ENCODE peak calls at places on chromosomes 6 and 20, in six cellular contexts. V is GM12878, Z is A549, W is endothelial cell of umbilical vein, O is K562, A is HepG2. Y is an unnamed sample.

GRCh38 chr6:149128489-149129145 is 188.9 kb upstream of the TAB2 start:
- DNase-seq in V (no peak), Z (no peak), W (peak), O (peak), A (no peak), Y (no peak)

GRCh38 chr6:91720323-91720722 is 1133.5 kb upstream of the MAP3K7 start:
- DNase-seq in V (no peak), Z (no peak), W (no peak), O (no peak), A (no peak), Y (no peak)

GRCh38 chr20:50873518-50873959 is 57.7 kb downstream of the ADNP start:
- DNase-seq in V (no peak), Z (no peak), W (no peak), O (no peak), A (no peak), Y (no peak)

GRCh38 chr20:9949563-9949962 is 85.2 kb upstream of the ANKEF1 start:
- DNase-seq in V (no peak), Z (no peak), W (peak), O (no peak), A (no peak), Y (no peak)

GRCh38 chr20:50341880-50342637 is 151.4 kb downstream of the CEBPB start:
- DNase-seq in V (no peak), Z (no peak), W (no peak), O (no peak), A (no peak), Y (peak)

GRCh38 chr6:17492350-17492749 is 99.0 kb downstream of the CAP2 start:
- DNase-seq in V (no peak), Z (no peak), W (peak), O (no peak), A (no peak), Y (no peak)

GRCh38 chr20:56443654-56444540 is 24.5 kb upstream of the RTF2 start:
- DNase-seq in V (no peak), Z (no peak), W (no peak), O (no peak), A (peak), Y (no peak)

GRCh38 chr20:38790210-38791053 is 15.1 kb upstream of the PPP1R16B start:
- DNase-seq in V (no peak), Z (peak), W (peak), O (peak), A (peak), Y (peak)

GRCh38 chr6:83592770-83593394 is 80.5 kb downstream of the PRSS35 start:
- DNase-seq in V (peak), Z (peak), W (peak), O (peak), A (peak), Y (peak)

GRCh38 chr6:64012351-64013060 is 376.9 kb downstream of the PHF3 start:
- DNase-seq in V (no peak), Z (peak), W (no peak), O (no peak), A (peak), Y (peak)

GRCh38 chr6:147560670-147561069 is 52.2 kb downstream of the SAMD5 start:
- DNase-seq in V (no peak), Z (no peak), W (no peak), O (no peak), A (no peak), Y (no peak)

GRCh38 chr20:5041433-5041832 is 40.1 kb upstream of the SLC23A2 start:
- DNase-seq in V (no peak), Z (no peak), W (no peak), O (no peak), A (no peak), Y (peak)

GRCh38 chr20:5036828-5037227 is 35.5 kb upstream of the SLC23A2 start:
- DNase-seq in V (no peak), Z (no peak), W (no peak), O (no peak), A (no peak), Y (no peak)

GRCh38 chr20:5040345-5040744 is 39.0 kb upstream of the SLC23A2 start:
- DNase-seq in V (no peak), Z (no peak), W (no peak), O (no peak), A (no peak), Y (no peak)

GRCh38 chr20:5039889-5040288 is 38.6 kb upstream of the SLC23A2 start:
- DNase-seq in V (no peak), Z (no peak), W (no peak), O (no peak), A (no peak), Y (no peak)

DNA sequence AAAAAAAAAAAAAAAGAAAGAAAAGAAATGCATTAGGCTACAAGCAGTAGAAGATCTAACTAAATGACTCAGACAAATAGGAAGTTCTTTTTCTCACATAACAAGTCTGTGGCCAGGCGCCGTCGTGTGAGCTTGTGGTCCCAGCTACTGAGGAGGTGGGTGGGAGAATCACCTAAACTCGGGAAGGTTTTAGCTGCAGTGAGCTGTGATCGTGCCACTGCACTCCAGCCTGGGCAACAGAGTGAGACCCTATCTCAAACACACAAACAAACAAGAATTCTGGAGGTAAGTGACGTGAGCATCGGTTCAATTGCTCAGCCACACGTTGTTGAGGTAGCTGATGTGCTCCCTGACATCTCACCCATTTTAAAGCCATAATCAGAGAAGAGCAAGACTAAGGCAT is 37.9 kb upstream of the SLC23A2 start:
- DNase-seq in V (peak), Z (no peak), W (no peak), O (no peak), A (no peak), Y (peak)
- TF ChIP-seq MYC in V (no peak), Z (no peak), W (no peak), O (no peak), A (no peak), Y (no peak)

DNA sequence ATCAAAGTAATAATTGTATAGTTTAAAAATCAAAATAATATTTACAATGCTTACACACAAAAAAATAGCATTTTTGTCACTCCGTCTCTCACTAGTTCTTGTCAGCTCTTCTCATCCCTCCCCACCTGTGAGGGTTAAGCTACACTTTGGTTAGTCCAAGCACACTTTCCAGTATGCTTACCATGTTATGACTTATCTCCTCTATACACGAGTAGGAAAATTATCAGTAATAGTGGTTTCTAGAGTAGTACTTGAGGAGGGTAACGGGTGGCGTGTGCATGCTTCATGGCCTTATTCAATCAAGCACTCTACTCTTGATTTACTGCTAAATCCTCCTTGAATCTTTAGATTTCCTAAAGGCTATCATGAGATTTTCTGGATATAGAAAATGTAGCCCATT is 443.7 kb downstream of the UTRN start:
- DNase-seq in V (no peak), Z (no peak), W (no peak), O (no peak), A (no peak), Y (no peak)
- H3K4me3 ChIP-seq in V (no peak), Z (no peak), W (no peak), O (no peak), A (no peak), Y (no peak)

GRCh38 chr20:63054103-63054474 is 47.3 kb upstream of the BHLHE23 start:
- DNase-seq in V (no peak), Z (no peak), W (no peak), O (peak), A (no peak), Y (no peak)

GRCh38 chr20:63056236-63057132 is 49.7 kb upstream of the BHLHE23 start:
- DNase-seq in V (no peak), Z (no peak), W (peak), O (peak), A (no peak), Y (peak)

GRCh38 chr20:63055575-63056235 is 48.9 kb upstream of the BHLHE23 start:
- DNase-seq in V (no peak), Z (no peak), W (no peak), O (no peak), A (no peak), Y (no peak)

GRCh38 chr20:63053430-63054102 is 46.8 kb upstream of the BHLHE23 start:
- DNase-seq in V (no peak), Z (no peak), W (no peak), O (peak), A (no peak), Y (no peak)

GRCh38 chr20:63054695-63055240 is 48.0 kb upstream of the BHLHE23 start:
- DNase-seq in V (no peak), Z (no peak), W (no peak), O (no peak), A (no peak), Y (no peak)
- TF ChIP-seq MAX in V (no peak), Z (no peak), W (no peak), O (no peak), A (no peak), Y (no peak)

GRCh38 chr6:143400258-143401059 is 50.0 kb downstream of the ADAT2 start:
- DNase-seq in V (no peak), Z (no peak), W (no peak), O (no peak), A (peak), Y (peak)
- TF ChIP-seq MYC in V (no peak), Z (no peak), W (no peak), O (no peak), A (no peak), Y (no peak)

GRCh38 chr6:111486475-111486874 is 3.5 kb upstream of the REV3L start:
- DNase-seq in V (no peak), Z (no peak), W (no peak), O (no peak), A (no peak), Y (no peak)
- H3K4me3 ChIP-seq in V (no peak), Z (no peak), W (no peak), O (no peak), A (no peak), Y (no peak)

GRCh38 chr6:159086033-159086618 is 41.3 kb upstream of the TAGAP start:
- DNase-seq in V (no peak), Z (no peak), W (no peak), O (no peak), A (no peak), Y (no peak)

GRCh38 chr6:159083146-159083545 is 38.4 kb upstream of the TAGAP start:
- DNase-seq in V (no peak), Z (no peak), W (no peak), O (no peak), A (no peak), Y (no peak)

GRCh38 chr6:159082039-159082815 is 37.4 kb upstream of the TAGAP start:
- DNase-seq in V (no peak), Z (no peak), W (no peak), O (no peak), A (no peak), Y (no peak)

GRCh38 chr6:159085396-159085895 is 40.7 kb upstream of the TAGAP start:
- DNase-seq in V (no peak), Z (no peak), W (no peak), O (no peak), A (no peak), Y (no peak)

DNA sequence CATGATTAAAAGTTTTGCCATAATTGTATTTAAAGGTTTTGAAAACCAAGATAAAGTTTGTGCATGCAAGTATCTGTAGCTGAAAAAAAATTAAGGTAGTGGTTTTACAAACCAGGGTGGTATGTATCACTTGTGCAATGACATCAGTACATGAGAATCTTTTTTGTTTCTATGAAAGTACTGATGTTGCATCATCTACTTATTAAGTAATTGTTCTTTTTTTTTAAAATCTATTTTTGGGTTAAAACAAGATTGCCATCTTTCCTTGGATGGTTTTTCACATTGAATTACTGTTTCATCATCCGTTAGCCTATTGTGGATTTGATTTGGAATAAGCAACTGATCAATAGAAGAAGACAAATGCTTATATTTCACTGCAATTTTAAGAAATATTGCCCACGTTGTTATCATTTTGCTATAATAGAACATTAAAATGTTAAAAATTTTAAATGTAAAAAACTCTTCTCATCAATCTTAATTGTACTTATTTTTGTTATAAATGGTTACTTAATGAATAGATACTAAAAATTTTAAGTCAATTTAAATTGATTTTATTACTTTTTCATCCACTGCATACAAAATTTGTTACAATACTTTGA is 39.8 kb upstream of the TAGAP start:
- DNase-seq in V (no peak), Z (no peak), W (no peak), O (no peak), A (no peak), Y (peak)
- TF ChIP-seq MAX in V (no peak), Z (no peak), W (no peak), O (no peak), A (no peak), Y (no peak)

DNA sequence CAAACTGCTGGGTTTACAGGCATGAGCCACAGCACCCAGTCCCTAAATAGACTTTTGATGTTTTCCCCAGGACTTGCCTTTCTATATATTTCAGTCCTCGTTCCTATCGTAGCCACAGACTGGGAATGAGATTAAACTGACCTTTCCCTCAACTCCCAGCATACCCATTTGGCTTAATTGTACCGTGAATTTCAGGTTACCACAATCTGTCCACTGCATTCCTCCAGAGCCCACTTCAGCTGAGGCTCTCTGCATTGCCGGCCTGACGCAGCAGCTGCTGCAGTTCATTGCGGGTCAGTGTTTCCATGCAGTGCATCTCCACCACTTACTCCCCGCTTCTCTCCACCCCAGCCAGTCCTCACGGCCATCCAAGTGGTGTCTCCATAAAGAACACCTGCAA is 103.2 kb upstream of the RIN2 start:
- DNase-seq in V (no peak), Z (no peak), W (no peak), O (no peak), A (no peak), Y (no peak)
- TF ChIP-seq MYC in V (no peak), Z (no peak), W (no peak), O (no peak), A (no peak), Y (no peak)